ENCODE peak calls at places on chromosomes 5 and 9, in six cellular contexts. U is Panc1; W is lower lobe of right lung; J is heart right ventricle; P is effector memory CD4-positive, alpha-beta T cell; Q is ascending aorta. F is an unnamed sample. For H3K4me1, the result is how much of the 10 kb centered on the place peaks cover.

GRCh38 chr9:71758277-71758676 is 10.0 kb downstream of the CEMIP2 start:
- DNase-seq in P (no peak), J (no peak), W (no peak), U (no peak), Q (no peak), F (no peak)

GRCh38 chr5:39270172-39270848 is 50.9 kb upstream of the FYB1 start:
- DNase-seq in J (no peak), Q (no peak), W (no peak), P (no peak), U (no peak), F (no peak)

GRCh38 chr5:60945760-60946253 is 802 bp downstream of the NDUFAF2 start:
- DNase-seq in W (no peak), J (no peak), Q (no peak), P (no peak), U (no peak), F (no peak)

GRCh38 chr9:133104718-133105460 is 16.2 kb downstream of the RALGDS start:
- DNase-seq in J (no peak), P (no peak), W (peak), Q (no peak), U (no peak), F (peak)

GRCh38 chr5:115829913-115830312 is 11.5 kb downstream of the ATG12 start:
- DNase-seq in U (no peak), P (no peak), Q (no peak), W (no peak), J (no peak), F (no peak)

GRCh38 chr9:125992557-125992956 is 245.4 kb downstream of the PBX3 start:
- DNase-seq in W (peak), P (no peak), U (no peak), Q (no peak), J (no peak), F (no peak)

GRCh38 chr9:117725426-117725887 is 21.3 kb downstream of the TLR4 start:
- DNase-seq in W (no peak), Q (no peak), J (no peak), P (no peak), U (no peak), F (no peak)

GRCh38 chr9:37952731-37953130 is 48.8 kb upstream of the SLC25A51 start:
- DNase-seq in Q (no peak), W (peak), J (no peak), U (no peak), P (no peak), F (no peak)

GRCh38 chr9:72538926-72539702 is 17.7 kb downstream of the TMC1 start:
- DNase-seq in W (no peak), Q (no peak), U (no peak), J (no peak), P (no peak), F (no peak)

GRCh38 chr9:13446261-13446660 is 166.8 kb upstream of the MPDZ start:
- DNase-seq in P (no peak), J (no peak), U (no peak), Q (no peak), W (no peak), F (no peak)

GRCh38 chr9:37010976-37011375 is 23.1 kb downstream of the PAX5 start:
- DNase-seq in P (no peak), W (no peak), Q (no peak), J (no peak), U (no peak), F (no peak)

GRCh38 chr9:286091-286740 is 71.6 kb downstream of the DOCK8 start:
- DNase-seq in P (no peak), J (no peak), W (no peak), Q (no peak), U (no peak), F (no peak)

GRCh38 chr5:77431286-77431685 is 60.8 kb downstream of the WDR41 start:
- DNase-seq in P (no peak), J (no peak), U (no peak), Q (no peak), W (no peak), F (no peak)

GRCh38 chr5:59842999-59843398 is 50.5 kb downstream of the PDE4D start:
- DNase-seq in W (no peak), P (no peak), J (no peak), U (no peak), Q (no peak), F (no peak)

GRCh38 chr5:116573279-116573616 is 1.4 kb downstream of the SEMA6A start:
- DNase-seq in U (no peak), W (peak), J (peak), Q (no peak), P (no peak), F (no peak)

GRCh38 chr5:9924614-9925013 is 294.5 kb upstream of the TAS2R1 start:
- DNase-seq in U (peak), Q (no peak), J (no peak), P (no peak), W (no peak), F (no peak)

GRCh38 chr9:136361757-136362449 is 1.6 kb downstream of the DNLZ start:
- DNase-seq in U (no peak), J (no peak), P (no peak), Q (no peak), W (no peak), F (no peak)

GRCh38 chr5:38979535-38979934 is 94.7 kb downstream of the RICTOR start:
- DNase-seq in W (no peak), Q (no peak), U (no peak), P (no peak), J (no peak), F (no peak)

GRCh38 chr5:67983251-67983941 is 232.2 kb upstream of the PIK3R1 start:
- DNase-seq in U (peak), W (no peak), Q (no peak), P (no peak), J (no peak), F (no peak)

GRCh38 chr9:6495484-6495883 is 82.5 kb downstream of the UHRF2 start:
- DNase-seq in P (no peak), U (no peak), W (no peak), Q (no peak), J (no peak), F (no peak)

GRCh38 chr9:6680797-6681146 is 35.2 kb upstream of the GLDC start:
- DNase-seq in W (peak), P (no peak), U (no peak), J (peak), Q (peak), F (peak)

GRCh38 chr5:124287813-124288212 is 458.6 kb downstream of the ZNF608 start:
- DNase-seq in Q (no peak), P (no peak), W (no peak), U (no peak), J (no peak), F (no peak)

GRCh38 chr9:103798620-103799019 is 295.5 kb upstream of the SMC2 start:
- DNase-seq in J (no peak), Q (no peak), P (no peak), U (no peak), W (no peak), F (no peak)

GRCh38 chr5:138752341-138752950 is 779 bp upstream of the CTNNA1 start:
- DNase-seq in U (peak), P (no peak), J (no peak), W (no peak), Q (no peak), F (no peak)

GRCh38 chr9:132630811-132631210 is 39.0 kb downstream of the DDX31 start:
- DNase-seq in P (no peak), Q (no peak), J (no peak), U (no peak), W (no peak), F (no peak)

GRCh38 chr9:6877671-6878161 is 119.9 kb downstream of the KDM4C start:
- DNase-seq in U (no peak), P (no peak), J (no peak), Q (no peak), W (no peak), F (no peak)

GRCh38 chr9:105132576-105132975 is 111.9 kb upstream of the SLC44A1 start:
- DNase-seq in U (no peak), J (no peak), W (no peak), P (no peak), Q (no peak), F (no peak)

GRCh38 chr5:78496373-78496772 is 136.0 kb downstream of the SCAMP1 start:
- DNase-seq in J (no peak), W (no peak), P (no peak), Q (no peak), U (no peak), F (no peak)

GRCh38 chr5:32760091-32760509 is 49.0 kb downstream of the NPR3 start:
- DNase-seq in J (no peak), U (peak), P (no peak), W (no peak), Q (no peak), F (no peak)

GRCh38 chr5:2749514-2750025 is 1.9 kb downstream of the IRX2 start:
- DNase-seq in W (peak), J (no peak), P (no peak), U (no peak), Q (no peak), F (no peak)

GRCh38 chr9:70480405-70480980 is 66.0 kb upstream of the KLF9 start:
- DNase-seq in P (no peak), U (no peak), W (peak), J (peak), Q (peak), F (no peak)

GRCh38 chr9:87280421-87280820 is 217.2 kb upstream of the DAPK1 start:
- DNase-seq in P (no peak), Q (no peak), W (no peak), U (no peak), J (no peak), F (no peak)

GRCh38 chr5:37801521-37801920 is 38.3 kb downstream of the GDNF start:
- DNase-seq in P (no peak), J (no peak), Q (no peak), U (no peak), W (no peak), F (no peak)

GRCh38 chr5:175214152-175214551 is 229.8 kb downstream of the DRD1 start:
- DNase-seq in J (no peak), P (no peak), Q (peak), U (peak), W (no peak), F (no peak)

GRCh38 chr5:32027717-32028321 is 146.3 kb downstream of the GOLPH3 start:
- DNase-seq in U (peak), P (no peak), W (no peak), J (no peak), Q (peak), F (no peak)

DNA sequence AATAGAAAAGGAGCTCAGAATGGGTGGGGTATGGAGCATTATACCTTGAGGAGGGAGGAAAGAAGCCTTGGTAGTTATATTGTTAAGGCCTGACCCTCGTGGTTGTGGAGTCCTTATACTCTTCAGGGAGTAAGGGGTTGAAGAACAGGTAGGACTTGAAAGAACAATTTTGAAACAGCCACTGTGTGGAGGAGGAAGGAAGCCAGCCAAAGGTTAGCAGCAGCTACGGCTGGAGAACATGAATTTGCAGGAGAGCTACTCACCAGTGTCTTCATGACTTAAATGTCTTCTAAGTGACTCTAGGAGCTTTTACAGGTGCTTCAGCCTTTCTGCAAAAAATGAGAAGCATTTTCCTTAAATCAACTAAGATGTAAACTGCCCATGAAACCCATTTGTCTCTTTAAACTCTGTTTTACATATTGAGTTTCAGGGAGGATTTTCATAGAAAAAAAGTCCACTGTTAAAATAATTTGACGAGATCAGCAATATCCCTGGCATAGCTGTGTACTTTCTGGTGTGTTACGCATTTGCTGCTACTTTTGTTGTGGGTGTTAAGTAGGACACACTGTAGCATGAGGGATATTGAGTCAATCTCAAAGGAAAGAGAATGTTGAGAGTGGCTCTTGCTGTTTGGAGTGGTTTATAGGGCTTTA is 110.6 kb upstream of the ELL2 start:
- DNase-seq in U (no peak), P (no peak), Q (no peak), J (no peak), W (no peak), F (no peak)
- H3K4me1 ChIP-seq in U (under half), P (under half), Q (under half), J (under half), W (under half), F (under half)

DNA sequence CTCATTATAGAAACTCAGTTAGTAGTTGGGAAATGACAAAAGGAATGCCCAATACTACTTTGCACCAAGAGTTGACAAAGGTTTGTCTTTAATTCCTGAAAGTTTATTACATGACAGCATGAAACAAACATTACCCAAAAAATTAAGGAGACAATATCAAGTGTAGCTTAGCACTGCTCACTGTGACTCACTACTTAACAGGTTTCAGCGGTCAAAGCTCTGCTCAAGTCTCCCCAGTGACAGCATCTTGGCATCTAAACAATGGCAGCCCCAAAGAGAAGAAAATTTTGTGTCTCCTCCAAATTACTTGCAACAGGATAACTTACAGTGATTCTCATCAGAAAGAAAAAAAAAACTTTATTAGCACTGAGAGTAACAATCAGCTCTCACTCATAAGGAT is 1030.2 kb downstream of the EFNA5 start:
- DNase-seq in P (no peak), W (no peak), Q (no peak), J (no peak), U (no peak), F (no peak)
- H3K4me1 ChIP-seq in P (under half), W (under half), Q (under half), J (under half), U (under half), F (under half)

GRCh38 chr9:91944711-91945110 is 5.3 kb downstream of the ROR2 start:
- DNase-seq in J (no peak), P (no peak), W (no peak), U (no peak), Q (no peak), F (no peak)

GRCh38 chr9:91946196-91946595 is 3.8 kb downstream of the ROR2 start:
- DNase-seq in P (no peak), U (no peak), W (no peak), J (no peak), Q (no peak), F (no peak)

GRCh38 chr9:91943876-91944470 is 6.1 kb downstream of the ROR2 start:
- DNase-seq in J (no peak), U (no peak), P (no peak), W (no peak), Q (no peak), F (no peak)

GRCh38 chr9:91945277-91946074 is 4.6 kb downstream of the ROR2 start:
- DNase-seq in Q (no peak), P (no peak), W (no peak), U (no peak), J (no peak), F (no peak)

DNA sequence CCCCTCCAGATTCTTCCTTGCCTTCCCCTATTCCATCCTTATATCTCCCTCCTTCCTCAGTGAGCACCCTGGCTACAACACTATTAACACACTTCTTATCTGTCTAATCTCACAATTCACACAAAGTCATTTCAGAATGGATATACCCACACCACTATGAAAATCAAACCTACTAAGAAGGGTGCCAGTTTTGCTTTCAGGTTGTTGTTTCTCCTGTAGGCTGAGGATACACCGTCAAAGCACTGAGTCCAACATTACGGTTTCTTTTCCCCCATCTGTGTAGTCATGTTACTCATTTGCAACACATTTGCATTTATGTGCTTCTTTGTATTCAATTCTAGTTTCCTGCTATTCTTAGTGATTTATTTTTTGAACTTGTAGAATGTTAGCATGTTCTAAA is 6.6 kb downstream of the ROR2 start:
- DNase-seq in Q (no peak), P (no peak), J (no peak), W (no peak), U (no peak), F (no peak)
- H3K4me1 ChIP-seq in Q (under half), P (under half), J (under half), W (under half), U (under half), F (under half)

GRCh38 chr9:89523948-89524347 is 26.0 kb upstream of the SEMA4D start:
- DNase-seq in Q (no peak), U (no peak), P (peak), J (no peak), W (no peak), F (peak)

GRCh38 chr9:89526667-89527066 is 28.8 kb upstream of the SEMA4D start:
- DNase-seq in W (no peak), U (no peak), J (no peak), P (no peak), Q (no peak), F (no peak)

GRCh38 chr9:89525673-89526374 is 27.9 kb upstream of the SEMA4D start:
- DNase-seq in P (no peak), W (no peak), U (no peak), J (no peak), Q (no peak), F (no peak)

GRCh38 chr9:89522979-89523305 is 25.0 kb upstream of the SEMA4D start:
- DNase-seq in U (no peak), J (no peak), W (no peak), P (no peak), Q (no peak), F (no peak)

GRCh38 chr9:89524888-89525385 is 27.0 kb upstream of the SEMA4D start:
- DNase-seq in W (no peak), P (no peak), U (no peak), J (no peak), Q (no peak), F (no peak)
- H3K4me1 ChIP-seq in W (half or more), P (half or more), U (under half), J (under half), Q (under half), F (half or more)

GRCh38 chr5:127582723-127583370 is 65.4 kb downstream of the PRRC1 start:
- DNase-seq in W (no peak), J (no peak), P (no peak), U (no peak), Q (no peak), F (no peak)
- H3K4me1 ChIP-seq in W (under half), J (under half), P (under half), U (under half), Q (under half), F (under half)

DNA sequence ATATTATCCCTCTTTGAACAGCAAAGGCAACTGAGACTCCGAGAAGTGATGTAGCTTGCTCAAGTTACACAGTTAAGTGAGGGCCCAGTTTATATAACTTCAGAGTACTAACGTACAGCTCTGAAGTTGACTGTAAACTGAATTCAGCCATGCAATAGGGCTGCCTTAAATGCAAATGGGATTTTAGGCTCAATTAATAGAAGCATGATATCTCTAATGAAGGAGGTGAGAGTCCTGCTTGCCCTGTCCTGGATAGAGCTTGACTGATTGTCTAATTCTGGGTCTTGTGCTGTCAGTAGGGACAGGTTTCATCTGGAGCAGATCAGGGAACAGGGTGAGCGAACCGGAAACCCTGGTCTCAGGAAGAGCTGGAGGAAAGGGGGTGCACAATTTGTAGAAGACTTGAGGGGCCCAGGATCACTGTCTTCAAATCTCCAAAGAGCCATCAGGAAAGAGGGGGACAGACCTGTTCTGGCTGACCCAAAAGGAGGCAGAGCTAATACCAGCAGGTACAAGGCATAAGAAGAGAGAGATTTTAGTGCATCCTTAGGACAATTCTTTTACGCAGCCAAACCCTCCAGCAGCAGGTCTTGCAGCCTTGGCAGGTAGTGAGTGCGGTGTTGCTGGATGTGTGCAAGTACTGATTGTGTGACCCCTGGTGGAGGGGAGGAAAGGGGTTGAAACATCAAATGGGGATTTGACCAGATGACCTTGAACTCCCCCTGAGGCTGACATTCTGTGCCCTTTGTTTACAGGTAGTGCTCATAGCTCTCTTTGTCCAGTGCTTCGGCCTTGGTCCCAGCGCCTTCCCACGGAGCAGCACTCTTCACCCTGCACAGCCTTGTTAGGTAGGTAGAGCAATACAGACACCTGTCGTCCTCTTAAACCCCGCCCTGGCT is 13.0 kb downstream of the GSN start:
- DNase-seq in P (no peak), J (no peak), U (no peak), Q (no peak), W (no peak), F (no peak)
- H3K4me1 ChIP-seq in P (under half), J (half or more), U (half or more), Q (half or more), W (half or more), F (under half)

GRCh38 chr9:7977586-7977985 is 178.0 kb upstream of the DMAC1 start:
- DNase-seq in Q (no peak), U (no peak), J (no peak), P (no peak), W (no peak), F (no peak)
- H3K4me1 ChIP-seq in Q (under half), U (under half), J (under half), P (under half), W (under half), F (under half)

GRCh38 chr5:151662805-151663204 is 23.9 kb downstream of the SPARC start:
- DNase-seq in J (no peak), U (no peak), W (no peak), Q (no peak), P (no peak), F (no peak)

GRCh38 chr5:151663617-151664322 is 22.9 kb downstream of the SPARC start:
- DNase-seq in J (peak), U (no peak), Q (no peak), P (no peak), W (no peak), F (no peak)

GRCh38 chr5:151667083-151667482 is 19.6 kb downstream of the SPARC start:
- DNase-seq in W (no peak), P (no peak), Q (no peak), U (no peak), J (no peak), F (no peak)

GRCh38 chr5:151665584-151665982 is 21.1 kb downstream of the SPARC start:
- DNase-seq in Q (no peak), W (no peak), J (no peak), U (no peak), P (no peak), F (no peak)

GRCh38 chr5:151664694-151665583 is 21.8 kb downstream of the SPARC start:
- DNase-seq in W (no peak), Q (no peak), P (no peak), U (no peak), J (peak), F (no peak)
- H3K4me1 ChIP-seq in W (half or more), Q (under half), P (under half), U (under half), J (half or more), F (under half)

F was measured in CD8-positive, alpha-beta memory T cell.